ENCODE peak calls at places on chromosomes 12 and 14, in nine cellular contexts. L, Q, Y, M, C, H, J, G and R are unnamed samples.
A peak's percentile ranks its signal among the peaks of the same experiment; 100 is the strongest.

GRCh38 chr12:54415223-54415929 is 3.7 kb downstream of the ITGA5 start:
- DNase-seq in L (no peak), Q (no peak), Y (no peak), M (no peak), C (no peak), H (no peak), J (no peak), G (peak; percentile 32), R (no peak)

GRCh38 chr12:34401659-34402227 is 379.4 kb downstream of the ALG10 start:
- DNase-seq in L (peak; percentile 3), Q (peak; percentile 11), Y (no peak), M (no peak), C (no peak), H (peak; percentile 53), J (peak; percentile 63), G (no peak), R (peak; percentile 3)

GRCh38 chr12:15852383-15852782 is 29.8 kb upstream of the STRAP start:
- DNase-seq in L (no peak), Q (no peak), Y (no peak), M (peak; percentile 74), C (no peak), H (no peak), J (no peak), G (no peak), R (no peak)

GRCh38 chr14:81416233-81416927 is 16.3 kb upstream of the STON2 start:
- DNase-seq in L (no peak), Q (no peak), Y (no peak), M (no peak), C (no peak), H (no peak), J (no peak), G (no peak), R (no peak)

GRCh38 chr12:59314209-59314608 is 281.6 kb upstream of the SLC16A7 start:
- DNase-seq in L (no peak), Q (no peak), Y (no peak), M (no peak), C (no peak), H (no peak), J (no peak), G (no peak), R (no peak)

GRCh38 chr12:50772470-50772869 is 8.6 kb downstream of the ATF1 start:
- DNase-seq in L (no peak), Q (no peak), Y (no peak), M (no peak), C (no peak), H (no peak), J (no peak), G (no peak), R (no peak)

GRCh38 chr14:79016828-79017505 is 846.8 kb downstream of the NRXN3 start:
- DNase-seq in L (no peak), Q (no peak), Y (no peak), M (peak; percentile 88), C (no peak), H (no peak), J (no peak), G (peak; percentile 6), R (no peak)

GRCh38 chr14:58587271-58587670 is 50.5 kb upstream of the DACT1 start:
- DNase-seq in L (no peak), Q (no peak), Y (no peak), M (peak; percentile 87), C (no peak), H (no peak), J (no peak), G (no peak), R (no peak)

GRCh38 chr14:99137913-99138571 is 134.0 kb downstream of the BCL11B start:
- DNase-seq in L (no peak), Q (no peak), Y (no peak), M (no peak), C (no peak), H (no peak), J (peak; percentile 67), G (no peak), R (no peak)

GRCh38 chr14:100405752-100406455 is 82.8 kb downstream of the SLC25A47 start:
- DNase-seq in L (no peak), Q (no peak), Y (no peak), M (no peak), C (no peak), H (no peak), J (no peak), G (no peak), R (no peak)
- H3K4me1 ChIP-seq in L (peaks cover 41% of the 10 kb centered on the region), Q (no peaks in the 10 kb centered on the region), Y (peaks cover 29% of the 10 kb centered on the region), M (peaks cover 10% of the 10 kb centered on the region), C (no peaks in the 10 kb centered on the region), H (peaks cover 8% of the 10 kb centered on the region), J (peaks cover 20% of the 10 kb centered on the region), G (peaks cover 4% of the 10 kb centered on the region), R (peaks cover 17% of the 10 kb centered on the region)

GRCh38 chr12:122206111-122206881 is 2.8 kb downstream of the B3GNT4 start:
- DNase-seq in L (no peak), Q (no peak), Y (no peak), M (no peak), C (no peak), H (no peak), J (no peak), G (no peak), R (no peak)
- TF ChIP-seq POLR2A in L (no peak), Q (no peak), Y (no peak), M (no peak), C (no peak), H (no peak), J (no peak), G (no peak), R (no peak)

DNA sequence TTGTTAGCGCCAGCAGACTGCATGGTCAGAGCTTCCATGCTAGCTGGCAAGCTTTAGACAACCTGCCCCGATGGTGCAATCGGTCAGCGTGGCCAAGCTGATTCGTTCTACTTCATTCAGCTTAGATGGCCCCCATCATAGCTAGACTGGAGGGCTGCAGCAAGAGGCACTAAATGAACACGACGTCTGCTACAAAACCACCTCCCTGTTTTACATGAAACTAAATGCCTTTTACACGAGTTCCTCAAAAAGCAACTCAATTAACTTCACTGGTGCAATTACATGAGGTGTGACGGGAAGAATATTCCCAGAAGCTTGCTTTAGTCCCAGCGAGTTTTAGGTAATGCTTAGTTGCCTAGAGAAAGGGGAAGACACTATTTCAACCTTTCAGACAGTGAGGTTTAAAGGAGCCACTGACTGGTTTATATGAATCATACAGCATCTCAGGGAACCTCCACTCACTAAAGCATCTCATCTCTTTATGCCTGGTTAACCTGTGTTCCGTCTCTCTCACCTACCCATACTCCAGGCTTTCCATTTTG is 8.4 kb downstream of the NIN start:
- DNase-seq in L (no peak), Q (no peak), Y (no peak), M (no peak), C (no peak), H (no peak), J (peak; percentile 81), G (no peak), R (no peak)
- H3K4me3 ChIP-seq in L (no peak overlapping the region), Q (no peak overlapping the region), Y (no peak overlapping the region), M (no peak overlapping the region), C (no peak overlapping the region), H (no peak overlapping the region), J (no peak overlapping the region), G (no peak overlapping the region), R (peak overlapping the region; percentile 5)

GRCh38 chr12:12723681-12724420 is 6.7 kb downstream of the CDKN1B start:
- DNase-seq in L (peak; percentile 41), Q (no peak), Y (peak; percentile 54), M (peak; percentile 25), C (peak; percentile 36), H (peak; percentile 72), J (peak; percentile 91), G (peak; percentile 57), R (peak; percentile 25)
- H3K4me1 ChIP-seq in L (peaks cover 46% of the 10 kb centered on the region), Q (peaks cover 2% of the 10 kb centered on the region), Y (peaks cover 38% of the 10 kb centered on the region), M (no peaks in the 10 kb centered on the region), C (peaks cover 43% of the 10 kb centered on the region), H (peaks cover 22% of the 10 kb centered on the region), J (peaks cover 49% of the 10 kb centered on the region), G (peaks cover 40% of the 10 kb centered on the region), R (peaks cover 48% of the 10 kb centered on the region)

GRCh38 chr12:109056891-109057290 is 4.5 kb downstream of the USP30 start:
- DNase-seq in L (no peak), Q (no peak), Y (no peak), M (no peak), C (no peak), H (no peak), J (no peak), G (no peak), R (no peak)

GRCh38 chr12:109053382-109054123 is 1.2 kb downstream of the USP30 start:
- DNase-seq in L (no peak), Q (no peak), Y (no peak), M (no peak), C (no peak), H (no peak), J (no peak), G (no peak), R (no peak)

GRCh38 chr12:109054520-109054919 is 2.1 kb downstream of the USP30 start:
- DNase-seq in L (no peak), Q (no peak), Y (no peak), M (no peak), C (no peak), H (no peak), J (no peak), G (no peak), R (no peak)

GRCh38 chr12:109052097-109052414 is 320 bp upstream of the USP30 start:
- DNase-seq in L (no peak), Q (no peak), Y (no peak), M (no peak), C (no peak), H (no peak), J (no peak), G (no peak), R (no peak)

DNA sequence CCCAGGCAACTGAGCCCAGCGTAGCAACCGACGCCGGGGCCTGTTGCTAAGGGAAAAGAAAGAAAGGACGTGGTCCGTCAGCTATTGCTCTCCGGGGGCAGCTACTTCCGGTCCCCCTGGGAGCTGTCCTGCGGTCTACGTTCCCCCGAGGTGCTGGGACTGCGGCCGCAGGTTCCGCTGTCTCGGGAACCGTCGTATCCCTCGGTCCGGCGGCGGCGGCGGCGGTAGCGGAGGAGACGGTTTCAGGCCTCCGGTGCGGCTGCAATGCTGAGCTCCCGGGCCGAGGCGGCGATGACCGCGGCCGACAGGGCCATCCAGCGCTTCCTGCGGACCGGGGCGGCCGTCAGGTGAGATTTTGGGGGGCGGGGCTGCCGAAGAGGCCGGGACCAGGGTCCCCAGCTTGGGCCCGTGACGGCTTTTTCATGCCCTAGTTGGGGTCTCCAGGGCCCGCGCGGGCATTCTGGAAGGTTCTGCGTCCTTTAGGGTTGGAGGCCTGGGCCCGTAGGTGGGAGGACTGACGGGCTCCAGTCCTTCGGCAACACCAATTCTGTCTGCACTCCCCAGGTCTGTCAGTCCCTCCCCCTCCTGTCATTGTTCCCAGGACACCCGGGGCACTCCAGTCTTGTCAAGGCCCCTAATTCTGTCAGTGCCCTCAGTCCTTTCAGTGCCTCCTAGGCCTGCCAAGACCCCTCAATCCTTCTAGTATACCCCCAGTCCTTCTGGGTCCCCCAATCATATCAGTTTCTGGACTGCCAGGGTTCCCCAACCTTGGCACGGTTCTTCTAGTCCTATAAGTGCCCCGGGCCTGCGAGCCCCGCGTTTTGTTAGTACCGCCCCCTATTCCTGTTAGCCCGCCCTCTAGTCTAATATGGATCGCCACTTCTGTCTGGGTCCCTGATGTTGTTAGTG is at the start of gene USP30:
- DNase-seq in L (peak; percentile 87), Q (peak; percentile 72), Y (peak; percentile 89), M (peak; percentile 85), C (peak; percentile 76), H (peak; percentile 92), J (peak; percentile 96), G (peak; percentile 77), R (peak; percentile 68)
- TF ChIP-seq POLR2A in L (peak; percentile 62), Q (no peak), Y (peak; percentile 58), M (no peak), C (no peak), H (no peak), J (peak; percentile 20), G (peak; percentile 1), R (no peak)

GRCh38 chr12:104049278-104050257 is at the start of gene GLT8D2:
- DNase-seq in L (peak; percentile 30), Q (peak; percentile 26), Y (peak; percentile 25), M (peak; percentile 86), C (peak; percentile 46), H (peak; percentile 78), J (no peak), G (peak; percentile 43), R (peak; percentile 9)
- H3K4me3 ChIP-seq in L (no peak within 1 kb of the TSS), Q (peak within 1 kb of the TSS; percentile 39), Y (peak within 1 kb of the TSS; percentile 33), M (peak within 1 kb of the TSS; percentile 47), C (peak within 1 kb of the TSS; percentile 61), H (peak within 1 kb of the TSS; percentile 57), J (peak within 1 kb of the TSS; percentile 7), G (peak within 1 kb of the TSS; percentile 64), R (peak within 1 kb of the TSS; percentile 54)